ENCODE peak calls at places on chromosomes 4 and X, in seven cellular contexts. J, V, A, Z, Q, W and G are unnamed samples.

GRCh38 chrX:24260827-24261550 is 52.9 kb downstream of the SUPT20HL2 start:
- DNase-seq in J (no peak), V (peak), A (no peak), Z (no peak), Q (no peak), W (no peak), G (no peak)

GRCh38 chr4:30901781-30902479 is 181.8 kb downstream of the PCDH7 start:
- DNase-seq in J (no peak), V (no peak), A (no peak), Z (no peak), Q (no peak), W (peak), G (no peak)

GRCh38 chrX:52363247-52363883 is 5.5 kb upstream of the XAGE2 start:
- DNase-seq in J (no peak), V (no peak), A (no peak), Z (no peak), Q (no peak), W (no peak), G (no peak)

GRCh38 chrX:112961981-112962380 is 121.3 kb upstream of the AMOT start:
- DNase-seq in J (no peak), V (no peak), A (no peak), Z (peak), Q (no peak), W (no peak), G (no peak)

GRCh38 chr4:158913766-158914165 is 144.9 kb downstream of the FNIP2 start:
- DNase-seq in J (no peak), V (no peak), A (no peak), Z (no peak), Q (no peak), W (no peak), G (no peak)

GRCh38 chr4:168540865-168541607 is 44.2 kb downstream of the PALLD start:
- DNase-seq in J (no peak), V (peak), A (no peak), Z (no peak), Q (no peak), W (no peak), G (no peak)

GRCh38 chrX:91122141-91122540 is 312.5 kb upstream of the PABPC5 start:
- DNase-seq in J (no peak), V (no peak), A (no peak), Z (no peak), Q (no peak), W (no peak), G (no peak)

GRCh38 chr4:68109891-68110290 is 19.8 kb downstream of the TMPRSS11F start:
- DNase-seq in J (no peak), V (no peak), A (no peak), Z (no peak), Q (no peak), W (no peak), G (no peak)

GRCh38 chrX:64265265-64265664 is 34.9 kb upstream of the ASB12 start:
- DNase-seq in J (no peak), V (no peak), A (no peak), Z (peak), Q (no peak), W (no peak), G (no peak)

GRCh38 chr4:118373614-118374255 is 20.9 kb upstream of the PRSS12 start:
- DNase-seq in J (no peak), V (peak), A (no peak), Z (no peak), Q (no peak), W (no peak), G (no peak)

GRCh38 chr4:128675083-128675482 is 134.4 kb upstream of the JADE1 start:
- DNase-seq in J (no peak), V (no peak), A (no peak), Z (no peak), Q (no peak), W (no peak), G (peak)

GRCh38 chr4:128665514-128665913 is 144.0 kb upstream of the JADE1 start:
- DNase-seq in J (no peak), V (no peak), A (no peak), Z (no peak), Q (no peak), W (no peak), G (no peak)

GRCh38 chr4:128676095-128676494 is 133.4 kb upstream of the JADE1 start:
- DNase-seq in J (no peak), V (no peak), A (no peak), Z (no peak), Q (no peak), W (no peak), G (no peak)

GRCh38 chr4:128668566-128668965 is 140.9 kb upstream of the JADE1 start:
- DNase-seq in J (no peak), V (no peak), A (no peak), Z (no peak), Q (no peak), W (no peak), G (no peak)

DNA sequence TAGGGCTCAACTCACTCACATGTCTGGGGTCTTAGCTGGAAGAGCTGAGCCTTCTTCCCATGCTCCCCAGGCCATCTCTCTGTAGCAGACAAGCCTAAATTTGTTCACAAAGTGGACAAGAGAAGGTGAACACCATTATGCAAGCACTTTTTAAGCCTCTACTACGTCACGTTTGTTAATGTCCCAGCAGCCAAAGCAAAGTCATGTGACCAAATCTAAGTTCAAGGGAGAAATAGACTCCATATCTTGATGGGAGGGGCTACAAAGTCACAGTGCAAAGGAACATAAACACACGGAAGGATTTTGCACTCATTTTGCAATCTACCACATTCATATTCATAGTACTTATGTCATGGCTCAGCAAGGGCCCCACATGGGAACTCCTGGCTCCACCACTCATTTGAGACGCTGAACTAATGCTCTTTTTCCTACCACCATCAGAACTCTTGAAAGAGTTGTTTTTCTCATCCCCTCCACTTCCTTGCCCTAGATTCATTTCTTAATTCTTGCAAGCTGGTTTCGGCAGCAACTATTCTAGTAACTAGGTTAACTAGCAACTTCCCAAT is 139.0 kb upstream of the JADE1 start:
- DNase-seq in J (no peak), V (no peak), A (no peak), Z (no peak), Q (no peak), W (no peak), G (no peak)
- TF ChIP-seq CTCF in J (no peak), V (no peak), A (no peak), Z (no peak), Q (no peak), W (no peak), G (no peak)

DNA sequence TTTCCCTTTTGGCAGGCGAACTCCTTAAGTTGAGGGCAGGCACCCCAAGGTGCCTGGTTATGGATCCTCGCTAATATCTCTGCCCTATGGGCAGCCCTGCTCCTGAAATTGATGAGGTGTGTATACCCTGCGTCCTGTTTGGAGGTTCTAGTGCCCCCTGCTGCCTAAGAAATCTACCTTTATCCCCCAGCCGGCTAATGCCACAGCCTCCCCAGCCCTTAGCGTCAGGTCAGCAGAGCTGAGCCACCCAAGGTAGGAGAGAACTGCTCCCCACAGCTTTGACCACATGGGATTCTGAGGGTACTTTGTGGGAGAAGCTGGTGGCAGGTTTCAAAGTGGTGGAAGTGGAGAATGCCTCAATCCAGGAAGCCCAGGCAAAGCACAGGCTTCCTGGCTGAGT is 50.8 kb downstream of the ANAPC4 start:
- DNase-seq in J (no peak), V (no peak), A (no peak), Z (no peak), Q (no peak), W (no peak), G (no peak)
- TF ChIP-seq CTCF in J (no peak), V (no peak), A (no peak), Z (no peak), Q (no peak), W (no peak), G (no peak)

GRCh38 chrX:85627363-85627762 is 247.9 kb upstream of the POF1B start:
- DNase-seq in J (no peak), V (no peak), A (no peak), Z (no peak), Q (no peak), W (no peak), G (no peak)
- TF ChIP-seq CTCF in J (peak), V (no peak), A (no peak), Z (peak), Q (peak), W (no peak), G (peak)

GRCh38 chrX:54439967-54440871 is at the start of gene TSR2:
- DNase-seq in J (peak), V (peak), A (peak), Z (peak), Q (peak), W (peak), G (peak)
- TF ChIP-seq CTCF in J (no peak), V (peak), A (no peak), Z (peak), Q (no peak), W (peak), G (no peak)

DNA sequence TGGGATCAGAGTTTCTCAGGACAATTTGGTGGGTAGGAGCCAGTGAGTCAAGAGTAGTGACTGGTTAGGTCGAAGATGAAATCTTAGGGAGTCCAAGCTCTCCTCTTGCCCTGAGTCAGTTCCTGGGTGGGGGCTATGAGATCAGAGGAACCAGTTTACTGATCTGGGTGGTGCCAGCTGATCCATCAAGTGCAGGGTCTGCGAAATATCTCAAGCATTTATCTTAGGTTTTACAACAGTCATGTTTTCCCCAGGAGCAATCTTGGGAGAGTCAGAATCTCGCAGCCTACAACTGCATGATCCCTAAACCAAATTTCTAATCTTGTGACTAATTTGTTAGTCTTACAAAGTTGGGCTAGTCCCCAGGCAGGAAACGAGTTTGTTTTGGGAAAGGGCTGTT is 1833.2 kb upstream of the PCDH7 start:
- DNase-seq in J (no peak), V (peak), A (no peak), Z (no peak), Q (no peak), W (no peak), G (no peak)
- TF ChIP-seq CTCF in J (no peak), V (no peak), A (no peak), Z (no peak), Q (no peak), W (no peak), G (no peak)

GRCh38 chr4:104912518-104912917 is 234.2 kb upstream of the TET2 start:
- DNase-seq in J (no peak), V (no peak), A (no peak), Z (no peak), Q (no peak), W (no peak), G (no peak)

GRCh38 chr4:104915373-104915772 is 231.3 kb upstream of the TET2 start:
- DNase-seq in J (no peak), V (no peak), A (no peak), Z (no peak), Q (no peak), W (no peak), G (no peak)

DNA sequence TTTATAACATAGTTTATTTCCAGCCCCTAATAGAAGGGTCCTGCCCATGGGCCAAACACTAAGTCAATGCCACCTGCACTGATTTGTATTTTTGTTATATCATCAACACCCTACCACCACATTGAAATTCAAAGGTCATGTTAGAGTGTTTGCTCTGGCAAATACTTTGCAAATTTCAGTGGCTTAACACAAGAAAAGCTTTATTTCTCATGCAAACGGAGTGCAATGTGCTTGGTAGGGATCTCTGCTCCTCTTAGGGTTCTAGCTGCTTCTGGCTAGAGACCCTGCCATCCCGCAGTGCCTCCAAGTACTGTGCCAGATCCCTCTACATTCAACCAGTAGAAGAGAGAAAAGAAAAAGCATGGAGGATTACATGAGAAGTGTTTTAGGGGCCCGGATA is 230.8 kb upstream of the TET2 start:
- DNase-seq in J (no peak), V (no peak), A (no peak), Z (no peak), Q (no peak), W (no peak), G (no peak)
- TF ChIP-seq CTCF in J (no peak), V (no peak), A (no peak), Z (no peak), Q (no peak), W (no peak), G (no peak)